ENCODE peak calls at places on chromosomes 16 and 17, in eight cellular contexts. B, M, P, J, H, T, A and G are unnamed samples.

GRCh38 chr16:23334950-23335349 is 32.8 kb downstream of the SCNN1B start:
- DNase-seq in T (no peak), J (no peak), M (no peak), P (no peak), A (no peak), H (no peak), B (no peak), G (no peak)

GRCh38 chr16:30186782-30187555 is 3.6 kb downstream of the CORO1A start:
- DNase-seq in M (peak), P (no peak), H (no peak), T (peak), A (peak), J (peak), B (peak), G (peak)

GRCh38 chr17:73283841-73284282 is 22.2 kb upstream of the CPSF4L start:
- DNase-seq in P (no peak), B (no peak), H (no peak), T (peak), J (no peak), M (no peak), A (no peak), G (no peak)

GRCh38 chr17:76700627-76701470 is 9.9 kb downstream of the MXRA7 start:
- DNase-seq in P (no peak), T (peak), B (no peak), M (no peak), H (peak), A (no peak), J (no peak), G (peak)

GRCh38 chr17:33523577-33523981 is 230.5 kb upstream of the ASIC2 start:
- DNase-seq in A (no peak), T (no peak), B (no peak), M (no peak), H (no peak), P (no peak), J (no peak), G (no peak)

GRCh38 chr17:8382052-8382879 is 727 bp downstream of the RPL26 start:
- DNase-seq in A (no peak), T (peak), P (no peak), H (no peak), M (no peak), J (peak), B (no peak), G (peak)

GRCh38 chr16:67525176-67525860 is 3.3 kb upstream of the RIPOR1 start:
- DNase-seq in H (peak), A (no peak), B (no peak), J (no peak), P (no peak), T (no peak), M (no peak), G (no peak)

GRCh38 chr17:13761221-13761620 is 159.5 kb upstream of the HS3ST3A1 start:
- DNase-seq in B (no peak), H (no peak), M (no peak), A (no peak), J (peak), T (no peak), P (no peak), G (no peak)

GRCh38 chr16:8863594-8864424 is 5.0 kb downstream of the CARHSP1 start:
- DNase-seq in H (peak), A (no peak), M (peak), T (peak), P (no peak), B (no peak), J (no peak), G (no peak)

GRCh38 chr17:1713878-1714487 is 3.8 kb upstream of the TLCD2 start:
- DNase-seq in H (peak), A (no peak), M (peak), P (peak), J (no peak), T (peak), B (no peak), G (peak)

GRCh38 chr17:62617894-62618472 is 9.5 kb upstream of the MRC2 start:
- DNase-seq in J (no peak), T (no peak), A (no peak), M (no peak), H (peak), P (no peak), B (no peak), G (no peak)

GRCh38 chr16:78543066-78543465 is 443.6 kb downstream of the WWOX start:
- DNase-seq in P (no peak), A (no peak), B (no peak), T (no peak), J (peak), H (no peak), M (no peak), G (no peak)

GRCh38 chr17:17104494-17104893 is 62.2 kb downstream of the MPRIP start:
- DNase-seq in T (no peak), H (no peak), B (no peak), J (no peak), M (no peak), A (no peak), P (no peak), G (no peak)

GRCh38 chr17:39765766-39766165 is 28.0 kb downstream of the GRB7 start:
- DNase-seq in A (no peak), J (no peak), P (no peak), T (no peak), H (no peak), B (no peak), M (no peak), G (no peak)

GRCh38 chr16:85604145-85604705 is 8.9 kb upstream of the GSE1 start:
- DNase-seq in H (no peak), P (no peak), A (no peak), B (no peak), J (no peak), M (no peak), T (no peak), G (no peak)

GRCh38 chr17:53721101-53721500 is 101.6 kb upstream of the KIF2B start:
- DNase-seq in J (no peak), H (peak), T (no peak), P (no peak), B (no peak), M (no peak), A (no peak), G (no peak)

GRCh38 chr17:70621593-70621992 is 452.3 kb downstream of the KCNJ2 start:
- DNase-seq in M (no peak), J (no peak), T (peak), P (no peak), H (peak), A (no peak), B (no peak), G (peak)

GRCh38 chr16:66908116-66908515 is 10.6 kb downstream of the CDH16 start:
- DNase-seq in H (no peak), J (no peak), M (no peak), P (no peak), A (no peak), B (no peak), T (no peak), G (no peak)

GRCh38 chr17:3693829-3694231 is 2.1 kb downstream of the P2RX5 start:
- DNase-seq in H (no peak), A (peak), P (no peak), T (no peak), B (no peak), M (no peak), J (no peak), G (no peak)

GRCh38 chr17:35796942-35797341 is 1.5 kb upstream of the MMP28 start:
- DNase-seq in P (no peak), B (no peak), H (no peak), J (no peak), M (no peak), T (no peak), A (no peak), G (no peak)

GRCh38 chr17:335691-336090 is 16.9 kb downstream of the RPH3AL start:
- DNase-seq in T (peak), M (no peak), P (no peak), H (no peak), J (no peak), B (no peak), A (no peak), G (no peak)

GRCh38 chr17:4033751-4034251 is 69.6 kb upstream of the ATP2A3 start:
- DNase-seq in P (no peak), M (no peak), T (no peak), J (no peak), B (no peak), A (no peak), H (no peak), G (no peak)

GRCh38 chr17:59508999-59509398 is 56.4 kb upstream of the DHX40 start:
- DNase-seq in H (no peak), P (no peak), A (no peak), J (no peak), T (peak), B (no peak), M (no peak), G (no peak)

GRCh38 chr17:15999141-15999973 is at the start of the genes TTC19 and ZSWIM7:
- DNase-seq in M (peak), T (peak), H (peak), J (peak), A (peak), P (peak), B (peak), G (peak)

GRCh38 chr17:77566566-77566965 is 391.9 kb upstream of the TNRC6C start:
- DNase-seq in A (no peak), H (no peak), M (no peak), J (no peak), T (no peak), B (no peak), P (no peak), G (no peak)

GRCh38 chr17:43924558-43924957 is 17.2 kb upstream of the MPP2 start:
- DNase-seq in J (no peak), A (no peak), H (no peak), B (no peak), T (no peak), P (no peak), M (no peak), G (no peak)

GRCh38 chr17:68771867-68772515 is 170.8 kb upstream of the FAM20A start:
- DNase-seq in A (no peak), B (peak), P (no peak), M (peak), H (peak), T (peak), J (peak), G (peak)

GRCh38 chr17:67229109-67229991 is 15.6 kb downstream of the HELZ start:
- DNase-seq in J (no peak), P (no peak), A (no peak), T (no peak), B (no peak), H (no peak), M (no peak), G (no peak)

GRCh38 chr17:77837917-77838316 is 120.6 kb upstream of the TNRC6C start:
- DNase-seq in B (no peak), J (no peak), H (no peak), T (no peak), P (no peak), M (no peak), A (no peak), G (no peak)

GRCh38 chr17:49218941-49219913 is 8.7 kb downstream of the ABI3 start:
- DNase-seq in P (no peak), J (no peak), M (peak), H (no peak), A (no peak), B (peak), T (no peak), G (no peak)

GRCh38 chr16:80806957-80807356 is 2.6 kb upstream of the CDYL2 start:
- DNase-seq in J (peak), T (no peak), M (peak), A (peak), P (no peak), H (peak), B (no peak), G (peak)

GRCh38 chr17:78537217-78537860 is 39.9 kb downstream of the DNAH17 start:
- DNase-seq in B (no peak), P (no peak), A (no peak), H (no peak), T (no peak), J (no peak), M (no peak), G (no peak)

GRCh38 chr16:49855822-49856740 is at the start of gene ZNF423:
- DNase-seq in P (no peak), M (no peak), A (no peak), T (peak), H (no peak), B (no peak), J (no peak), G (peak)

GRCh38 chr16:53896711-53897110 is 192.8 kb downstream of the FTO start:
- DNase-seq in J (no peak), M (no peak), T (no peak), P (no peak), B (no peak), H (no peak), A (no peak), G (no peak)

GRCh38 chr17:21400816-21401593 is 24.8 kb downstream of the KCNJ12 start:
- DNase-seq in H (no peak), J (no peak), A (no peak), T (no peak), M (no peak), B (no peak), P (no peak), G (no peak)